ENCODE peak calls at places on chromosomes 1 and 21, in ten cellular contexts. I, B, Y, H, X, V, C, G, K and S are unnamed samples.

GRCh38 chr1:24442764-24443163 is 27.2 kb downstream of the NIPAL3 start:
- DNase-seq in Y (no peak), C (peak), X (no peak), I (peak), K (no peak), B (no peak), V (no peak), H (no peak), G (no peak), S (no peak)

GRCh38 chr1:26089125-26089524 is 21.7 kb upstream of the TRIM63 start:
- DNase-seq in B (no peak), K (no peak), X (no peak), V (no peak), I (no peak), G (no peak), Y (no peak), H (no peak), C (no peak), S (no peak)

GRCh38 chr1:174397261-174397660 is 50.5 kb upstream of the GPR52 start:
- DNase-seq in G (no peak), K (no peak), C (no peak), I (peak), X (no peak), H (no peak), V (no peak), Y (no peak), B (no peak), S (no peak)

GRCh38 chr1:147072371-147073061 is 99.8 kb downstream of the PRKAB2 start:
- DNase-seq in V (no peak), G (no peak), X (no peak), I (no peak), C (no peak), B (no peak), H (no peak), Y (no peak), K (no peak), S (no peak)

GRCh38 chr1:25703671-25704637 is 87.4 kb downstream of the MAN1C1 start:
- DNase-seq in X (no peak), C (no peak), H (no peak), Y (no peak), G (no peak), I (no peak), B (peak), K (no peak), V (no peak), S (no peak)

GRCh38 chr21:42807938-42808613 is 71.3 kb downstream of the WDR4 start:
- DNase-seq in H (no peak), Y (no peak), I (no peak), B (no peak), X (no peak), C (no peak), V (no peak), G (no peak), K (no peak), S (no peak)

GRCh38 chr1:86648255-86648654 is 56.1 kb upstream of the SH3GLB1 start:
- DNase-seq in H (no peak), Y (no peak), C (peak), V (peak), G (no peak), X (no peak), I (peak), K (no peak), B (no peak), S (no peak)

GRCh38 chr1:172967936-172968335 is 82.8 kb downstream of the TNFSF18 start:
- DNase-seq in H (no peak), C (peak), G (no peak), B (no peak), Y (no peak), K (no peak), V (no peak), I (no peak), X (no peak), S (no peak)

GRCh38 chr1:165954940-165955339 is 127.5 kb downstream of the UCK2 start:
- DNase-seq in B (no peak), I (peak), X (no peak), V (no peak), C (peak), H (no peak), Y (no peak), G (no peak), K (no peak), S (no peak)

GRCh38 chr1:23592209-23592905 is 33.1 kb upstream of the ID3 start:
- DNase-seq in C (peak), K (no peak), G (no peak), I (no peak), B (no peak), H (no peak), V (no peak), X (no peak), Y (peak), S (no peak)

GRCh38 chr1:208137144-208137682 is 107.0 kb downstream of the PLXNA2 start:
- DNase-seq in K (no peak), X (no peak), H (no peak), I (peak), C (peak), Y (no peak), V (no peak), G (no peak), B (no peak), S (no peak)